ENCODE peak calls at places on chromosomes 16 and 17, in seven cellular contexts. F is pulmonary artery endothelial cell; N is activated T-cell treated with anti-CD3 and anti-CD28 coated beads, Interleukin-2, amount 50 U/mL, for 72 hours; T is H54; E is germinal center; P is choroid plexus epithelial cell; J is heart left ventricle. H is an unnamed sample.

GRCh38 chr17:48113201-48113676 is 5.7 kb downstream of the SNX11 start:
- DNase-seq in T (no peak), N (peak; percentile 52), E (no peak), F (no peak), P (no peak), J (no peak), H (peak; percentile 81)

GRCh38 chr17:43114101-43114691 is 11.0 kb downstream of the BRCA1 start:
- DNase-seq in T (no peak), F (no peak), J (no peak), P (no peak), E (no peak), N (no peak), H (no peak)

GRCh38 chr17:81057079-81057730 is 22.3 kb downstream of the BAIAP2 start:
- DNase-seq in E (no peak), F (no peak), T (peak; percentile 67), J (peak; percentile 82), P (peak; percentile 80), N (no peak), H (no peak)

GRCh38 chr16:745739-746138 is 4.9 kb upstream of the CIAO3 start:
- DNase-seq in J (no peak), P (no peak), F (no peak), N (no peak), E (peak; percentile 46), T (no peak), H (no peak)

GRCh38 chr17:19485800-19486340 is 47.8 kb upstream of the SLC47A1 start:
- DNase-seq in T (no peak), J (no peak), F (no peak), N (no peak), E (no peak), P (no peak), H (no peak)

GRCh38 chr17:44071772-44072171 is 1.2 kb downstream of the G6PC3 start:
- DNase-seq in N (no peak), T (no peak), P (no peak), J (no peak), E (no peak), F (no peak), H (no peak)

GRCh38 chr17:9475259-9475658 is 100.4 kb downstream of the STX8 start:
- DNase-seq in N (no peak), J (no peak), P (no peak), E (no peak), T (no peak), F (no peak), H (no peak)

GRCh38 chr17:44363613-44364159 is at the start of gene FAM171A2:
- DNase-seq in J (peak; percentile 48), P (peak; percentile 61), F (no peak), E (peak; percentile 84), N (peak; percentile 84), T (peak; percentile 86), H (peak; percentile 70)

GRCh38 chr17:8133398-8133797 is 9.5 kb upstream of the HES7 start:
- DNase-seq in J (no peak), F (no peak), P (no peak), E (no peak), T (no peak), N (no peak), H (no peak)

GRCh38 chr17:67004191-67004590 is 39.7 kb downstream of the CACNG4 start:
- DNase-seq in P (no peak), F (no peak), T (no peak), J (no peak), N (no peak), E (no peak), H (no peak)

GRCh38 chr16:29915590-29916247 is 10.3 kb downstream of the KCTD13 start:
- DNase-seq in E (no peak), J (no peak), N (no peak), F (peak; percentile 55), P (peak; percentile 78), T (no peak), H (no peak)

GRCh38 chr16:4894276-4895150 is 42.4 kb downstream of the PPL start:
- DNase-seq in J (no peak), N (no peak), T (no peak), P (no peak), E (no peak), F (no peak), H (no peak)

GRCh38 chr16:86948046-86948445 is 369.1 kb downstream of the C16orf95 start:
- DNase-seq in T (no peak), J (no peak), P (no peak), E (no peak), F (no peak), N (no peak), H (no peak)

GRCh38 chr17:411416-412120 is 59.0 kb upstream of the RPH3AL start:
- DNase-seq in T (no peak), E (no peak), P (no peak), N (no peak), J (no peak), F (no peak), H (no peak)

GRCh38 chr17:32020943-32021617 is 13.9 kb downstream of the LRRC37B start:
- DNase-seq in F (no peak), J (no peak), P (no peak), T (no peak), N (no peak), E (no peak), H (no peak)

GRCh38 chr17:68437979-68438877 is 19.1 kb downstream of the WIPI1 start:
- DNase-seq in N (peak; percentile 66), F (no peak), T (no peak), E (peak; percentile 23), J (peak; percentile 61), P (peak; percentile 62), H (peak; percentile 78)

GRCh38 chr16:84842516-84843148 is 22.8 kb downstream of the CRISPLD2 start:
- DNase-seq in T (no peak), F (no peak), N (no peak), P (no peak), E (no peak), J (no peak), H (no peak)

GRCh38 chr16:9139965-9140364 is 48.5 kb downstream of the HAPSTR1 start:
- DNase-seq in J (no peak), N (no peak), F (no peak), T (peak; percentile 23), E (no peak), P (peak; percentile 56), H (no peak)

GRCh38 chr17:20114466-20114865 is 105.3 kb downstream of the SPECC1 start:
- DNase-seq in E (no peak), N (no peak), J (no peak), F (no peak), P (peak; percentile 35), T (no peak), H (no peak)

GRCh38 chr17:65785109-65785508 is 223.7 kb upstream of the AXIN2 start:
- DNase-seq in J (no peak), T (no peak), E (no peak), F (peak; percentile 81), P (peak; percentile 96), N (no peak), H (no peak)

GRCh38 chr17:77313831-77314230 is 173.1 kb downstream of the SEC14L1 start:
- DNase-seq in P (no peak), J (no peak), N (no peak), T (no peak), F (no peak), E (no peak), H (no peak)

GRCh38 chr16:10895053-10895946 is 18.3 kb downstream of the CIITA start:
- DNase-seq in F (no peak), P (peak; percentile 41), E (peak; percentile 56), J (peak; percentile 55), T (no peak), N (peak; percentile 44), H (peak; percentile 63)

GRCh38 chr17:66655861-66656260 is 179.1 kb upstream of the CACNG5 start:
- DNase-seq in P (peak; percentile 55), T (no peak), F (no peak), J (no peak), N (peak; percentile 71), E (no peak), H (no peak)

GRCh38 chr17:68004201-68004600 is 7.9 kb upstream of the C17orf58 start:
- DNase-seq in N (no peak), E (no peak), P (no peak), T (no peak), F (no peak), J (no peak), H (no peak)

GRCh38 chr17:65545708-65546523 is 15.5 kb downstream of the AXIN2 start:
- DNase-seq in F (no peak), P (no peak), E (no peak), N (no peak), T (no peak), J (peak; percentile 40), H (no peak)

GRCh38 chr17:178292-179065 is 3.0 kb downstream of the DOC2B start:
- DNase-seq in T (no peak), P (no peak), N (no peak), J (peak; percentile 28), E (no peak), F (no peak), H (no peak)

GRCh38 chr16:14117051-14117450 is 45.9 kb downstream of the MRTFB start:
- DNase-seq in J (no peak), F (no peak), N (no peak), T (no peak), E (no peak), P (no peak), H (no peak)

GRCh38 chr16:63625141-63625540 is 1496.7 kb downstream of the CDH11 start:
- DNase-seq in T (no peak), F (no peak), P (no peak), N (no peak), J (no peak), E (no peak), H (no peak)

GRCh38 chr17:22273308-22273707 is 581.0 kb downstream of the KCNJ18 start:
- DNase-seq in E (no peak), P (no peak), N (no peak), F (no peak), T (no peak), J (no peak), H (no peak)

GRCh38 chr16:3625911-3626732 is 14.7 kb upstream of the SLX4 start:
- DNase-seq in J (no peak), N (no peak), T (no peak), F (no peak), P (peak; percentile 21), E (peak; percentile 47), H (no peak)

GRCh38 chr17:21199856-21200255 is 14.1 kb downstream of the TMEM11 start:
- DNase-seq in T (no peak), J (no peak), E (no peak), P (no peak), F (no peak), N (no peak), H (no peak)

GRCh38 chr17:40623419-40624217 is 24.0 kb downstream of the SMARCE1 start:
- DNase-seq in F (no peak), P (no peak), T (no peak), N (no peak), J (no peak), E (peak; percentile 67), H (no peak)

GRCh38 chr17:27848941-27849340 is 44.2 kb downstream of the LYRM9 start:
- DNase-seq in T (no peak), N (no peak), J (no peak), F (no peak), P (no peak), E (no peak), H (no peak)

GRCh38 chr17:59165933-59166342 is 10.4 kb downstream of the PRR11 start:
- DNase-seq in J (no peak), P (peak; percentile 83), F (no peak), E (peak; percentile 48), T (peak; percentile 34), N (peak; percentile 34), H (peak; percentile 55)

GRCh38 chr17:11023639-11024479 is 186.0 kb upstream of the PIRT start:
- DNase-seq in P (no peak), E (no peak), N (no peak), F (no peak), J (no peak), T (no peak), H (no peak)

GRCh38 chr17:43908111-43908721 is 880 bp upstream of the MPP2 start:
- DNase-seq in J (peak; percentile 75), P (peak; percentile 72), T (peak; percentile 71), N (peak; percentile 55), F (no peak), E (peak; percentile 47), H (peak; percentile 58)

GRCh38 chr17:80110927-80111701 is 9.7 kb downstream of the GAA start:
- DNase-seq in N (no peak), P (no peak), J (no peak), F (no peak), E (no peak), T (no peak), H (no peak)

GRCh38 chr17:78001182-78001581 is 42.7 kb downstream of the TNRC6C start:
- DNase-seq in J (no peak), T (no peak), N (no peak), F (no peak), P (peak; percentile 44), E (no peak), H (no peak)

H was measured in activated CD8-positive, alpha-beta T cell treated with anti-CD3 and anti-CD28 coated beads, Interleukin-2, amount 10 ng/mL, durations not matched to agents 7 days and 5 days.